ENCODE peak calls at places on chromosomes 5 and 9, in seven cellular contexts. Y is kidney epithelial cell; U is skeletal muscle cell; G is RCC 7860; E is central memory CD8-positive, alpha-beta T cell; I is kidney glomerular epithelial cell; C is HTR-8/SVneo. V is an unnamed sample.

GRCh38 chr5:178104492-178104891 is 8.8 kb upstream of the N4BP3 start:
- DNase-seq in Y (no peak), U (no peak), G (no peak), E (no peak), I (no peak), C (no peak), V (no peak)

GRCh38 chr5:144036476-144036875 is 134.0 kb downstream of the YIPF5 start:
- DNase-seq in Y (no peak), U (no peak), G (no peak), E (no peak), I (no peak), C (no peak), V (no peak)

GRCh38 chr5:52811067-52811749 is 23.5 kb downstream of the ITGA1 start:
- DNase-seq in Y (no peak), U (no peak), G (peak), E (no peak), I (peak), C (no peak), V (no peak)

GRCh38 chr9:109310486-109310901 is 10.4 kb downstream of the EPB41L4B start:
- DNase-seq in Y (no peak), U (no peak), G (no peak), E (no peak), I (no peak), C (no peak), V (no peak)

GRCh38 chr5:115453391-115454095 is 91.0 kb downstream of the FEM1C start:
- DNase-seq in Y (no peak), U (no peak), G (no peak), E (no peak), I (no peak), C (no peak), V (no peak)

GRCh38 chr9:90365646-90366045 is 277.0 kb downstream of the DIRAS2 start:
- DNase-seq in Y (no peak), U (no peak), G (no peak), E (no peak), I (no peak), C (no peak), V (no peak)

GRCh38 chr5:1652873-1653707 is 129.3 kb upstream of the LPCAT1 start:
- DNase-seq in Y (no peak), U (no peak), G (no peak), E (no peak), I (no peak), C (no peak), V (no peak)

GRCh38 chr9:91193658-91194391 is 167.9 kb downstream of the AUH start:
- DNase-seq in Y (no peak), U (peak), G (peak), E (peak), I (peak), C (peak), V (no peak)

GRCh38 chr9:126857261-126857960 is 3.0 kb upstream of the ZBTB34 start:
- DNase-seq in Y (no peak), U (no peak), G (no peak), E (no peak), I (no peak), C (no peak), V (no peak)

GRCh38 chr5:150174285-150174684 is 7.7 kb downstream of the CDX1 start:
- DNase-seq in Y (no peak), U (no peak), G (no peak), E (no peak), I (no peak), C (no peak), V (no peak)

GRCh38 chr9:34047864-34048729 is 590 bp downstream of the UBAP2 start:
- DNase-seq in Y (no peak), U (no peak), G (peak), E (no peak), I (no peak), C (no peak), V (no peak)

GRCh38 chr9:73093740-73094379 is 57.8 kb upstream of the ANXA1 start:
- DNase-seq in Y (no peak), U (no peak), G (no peak), E (no peak), I (peak), C (no peak), V (no peak)

GRCh38 chr5:159324097-159324760 is 6.1 kb downstream of the IL12B start:
- DNase-seq in Y (peak), U (peak), G (peak), E (no peak), I (peak), C (no peak), V (no peak)

GRCh38 chr9:27125030-27125429 is 16.0 kb downstream of the TEK start:
- DNase-seq in Y (peak), U (peak), G (peak), E (no peak), I (peak), C (peak), V (peak)

GRCh38 chr5:110872963-110873362 is 134.2 kb downstream of the SLC25A46 start:
- DNase-seq in Y (no peak), U (no peak), G (no peak), E (no peak), I (no peak), C (no peak), V (no peak)

GRCh38 chr5:39106332-39106731 is 32.1 kb upstream of the RICTOR start:
- DNase-seq in Y (no peak), U (no peak), G (no peak), E (no peak), I (no peak), C (no peak), V (no peak)

GRCh38 chr9:106296426-106296825 is 566.5 kb upstream of the ZNF462 start:
- DNase-seq in Y (no peak), U (no peak), G (no peak), E (no peak), I (no peak), C (no peak), V (no peak)

GRCh38 chr9:4620046-4620765 is 41.9 kb upstream of the PLPP6 start:
- DNase-seq in Y (no peak), U (no peak), G (no peak), E (no peak), I (no peak), C (no peak), V (no peak)

GRCh38 chr9:1050125-1050895 is at the start of gene DMRT2:
- DNase-seq in Y (peak), U (peak), G (no peak), E (no peak), I (peak), C (no peak), V (peak)

GRCh38 chr9:133972041-133972970 is 19.8 kb downstream of the VAV2 start:
- DNase-seq in Y (no peak), U (no peak), G (no peak), E (no peak), I (peak), C (no peak), V (no peak)

GRCh38 chr9:83334320-83334719 is 203.9 kb downstream of the FRMD3 start:
- DNase-seq in Y (peak), U (peak), G (peak), E (peak), I (peak), C (peak), V (peak)

GRCh38 chr9:95509851-95510529 is 6.8 kb downstream of the PTCH1 start:
- DNase-seq in Y (no peak), U (no peak), G (no peak), E (no peak), I (peak), C (no peak), V (no peak)

GRCh38 chr5:45491368-45491767 is 204.8 kb downstream of the HCN1 start:
- DNase-seq in Y (no peak), U (no peak), G (peak), E (no peak), I (peak), C (no peak), V (peak)

GRCh38 chr9:137280478-137281344 is 3.2 kb downstream of the TOR4A start:
- DNase-seq in Y (no peak), U (no peak), G (no peak), E (no peak), I (no peak), C (no peak), V (no peak)

GRCh38 chr5:120818128-120818527 is 354.0 kb downstream of the PRR16 start:
- DNase-seq in Y (no peak), U (no peak), G (no peak), E (no peak), I (no peak), C (no peak), V (no peak)

V was measured in epithelial cell of proximal tubule.